ENCODE peak calls at places on chromosomes 7 and 10, in nine cellular contexts. K is ovary, A is HCT116, V is A549, C is heart left ventricle, N is breast epithelium, L is uterus, X is gastrocnemius medialis, F is IMR-90. I is an unnamed sample. For H3K4me1, the result is how much of the 10 kb centered on the place peaks cover.

GRCh38 chr10:65342226-65342625 is 1583.6 kb upstream of the LRRTM3 start:
- DNase-seq in K (no peak), A (no peak), V (no peak), C (no peak), N (no peak), L (no peak), X (no peak), F (no peak), I (no peak)

GRCh38 chr10:76881477-76882220 is 756.0 kb downstream of the KCNMA1 start:
- DNase-seq in K (no peak), A (no peak), V (no peak), C (no peak), N (no peak), L (no peak), X (no peak), F (peak), I (no peak)

GRCh38 chr10:117993166-117993565 is 53.6 kb downstream of the RAB11FIP2 start:
- DNase-seq in K (no peak), A (no peak), V (no peak), C (no peak), N (no peak), L (no peak), X (no peak), F (no peak), I (no peak)

GRCh38 chr7:141568227-141568626 is 17.0 kb downstream of the AGK start:
- DNase-seq in K (no peak), A (no peak), V (no peak), C (peak), N (no peak), L (no peak), X (no peak), F (no peak), I (no peak)

GRCh38 chr7:133550145-133550544 is 297.3 kb downstream of the EXOC4 start:
- DNase-seq in K (no peak), A (no peak), V (no peak), C (no peak), N (no peak), L (no peak), X (no peak), F (no peak), I (no peak)

GRCh38 chr10:132877473-132877872 is 64.9 kb downstream of the CFAP46 start:
- DNase-seq in K (no peak), A (no peak), V (no peak), C (peak), N (no peak), L (peak), X (no peak), F (no peak), I (no peak)

GRCh38 chr7:74013539-74014272 is 14.3 kb upstream of the ELN start:
- DNase-seq in K (no peak), A (no peak), V (no peak), C (peak), N (no peak), L (peak), X (peak), F (no peak), I (no peak)

GRCh38 chr10:986137-986825 is 2.0 kb upstream of the GTPBP4 start:
- DNase-seq in K (no peak), A (no peak), V (no peak), C (no peak), N (no peak), L (no peak), X (no peak), F (peak), I (peak)

GRCh38 chr10:98259606-98260319 is 8.2 kb downstream of the LOXL4 start:
- DNase-seq in K (no peak), A (no peak), V (no peak), C (no peak), N (no peak), L (no peak), X (peak), F (peak), I (no peak)

GRCh38 chr10:114279886-114280644 is 41.0 kb downstream of the VWA2 start:
- DNase-seq in K (no peak), A (no peak), V (no peak), C (no peak), N (no peak), L (no peak), X (no peak), F (no peak), I (no peak)

GRCh38 chr7:4715385-4715770 is 33.3 kb downstream of the FOXK1 start:
- DNase-seq in K (no peak), A (no peak), V (no peak), C (peak), N (peak), L (peak), X (peak), F (peak), I (peak)

GRCh38 chr10:58177362-58177947 is 90.2 kb downstream of the IPMK start:
- DNase-seq in K (no peak), A (peak), V (peak), C (no peak), N (no peak), L (no peak), X (no peak), F (peak), I (no peak)

GRCh38 chr10:121732676-121733445 is 134.6 kb upstream of the FGFR2 start:
- DNase-seq in K (no peak), A (no peak), V (no peak), C (no peak), N (no peak), L (no peak), X (no peak), F (no peak), I (no peak)

GRCh38 chr10:93591065-93591808 is 9.8 kb downstream of the RBP4 start:
- DNase-seq in K (no peak), A (no peak), V (no peak), C (no peak), N (no peak), L (no peak), X (no peak), F (no peak), I (no peak)

GRCh38 chr7:47786557-47787248 is 161.6 kb downstream of the PKD1L1 start:
- DNase-seq in K (peak), A (peak), V (peak), C (peak), N (peak), L (peak), X (peak), F (peak), I (peak)

GRCh38 chr7:155980841-155981240 is 168.6 kb upstream of the SHH start:
- DNase-seq in K (no peak), A (no peak), V (no peak), C (no peak), N (no peak), L (no peak), X (no peak), F (no peak), I (no peak)

GRCh38 chr10:52115823-52116222 is 198.3 kb upstream of the DKK1 start:
- DNase-seq in K (no peak), A (no peak), V (no peak), C (no peak), N (no peak), L (no peak), X (no peak), F (peak), I (no peak)

GRCh38 chr10:33681580-33681979 is 347.1 kb upstream of the NRP1 start:
- DNase-seq in K (no peak), A (no peak), V (no peak), C (no peak), N (no peak), L (no peak), X (no peak), F (no peak), I (no peak)

GRCh38 chr7:99409814-99410213 is 1.0 kb downstream of the BUD31 start:
- DNase-seq in K (no peak), A (no peak), V (no peak), C (no peak), N (no peak), L (no peak), X (no peak), F (no peak), I (no peak)

GRCh38 chr10:8778713-8779112 is 724.2 kb downstream of the GATA3 start:
- DNase-seq in K (no peak), A (no peak), V (no peak), C (no peak), N (no peak), L (no peak), X (no peak), F (no peak), I (peak)

GRCh38 chr10:101972761-101973160 is 83.2 kb downstream of the ARMH3 start:
- DNase-seq in K (no peak), A (no peak), V (no peak), C (no peak), N (no peak), L (no peak), X (no peak), F (peak), I (no peak)

GRCh38 chr10:83522456-83522855 is 616.9 kb upstream of the GHITM start:
- DNase-seq in K (no peak), A (no peak), V (no peak), C (no peak), N (no peak), L (no peak), X (no peak), F (no peak), I (no peak)

GRCh38 chr7:43248961-43249807 is 136.7 kb downstream of the HECW1 start:
- DNase-seq in K (peak), A (peak), V (peak), C (no peak), N (no peak), L (peak), X (peak), F (peak), I (peak)

GRCh38 chr7:25792586-25792985 is 359.4 kb upstream of the NFE2L3 start:
- DNase-seq in K (no peak), A (no peak), V (no peak), C (no peak), N (no peak), L (no peak), X (no peak), F (no peak), I (no peak)

GRCh38 chr7:25786958-25787730 is 364.9 kb upstream of the NFE2L3 start:
- DNase-seq in K (no peak), A (no peak), V (no peak), C (no peak), N (no peak), L (no peak), X (no peak), F (no peak), I (no peak)

GRCh38 chr7:25788961-25789620 is 362.9 kb upstream of the NFE2L3 start:
- DNase-seq in K (no peak), A (no peak), V (no peak), C (no peak), N (no peak), L (no peak), X (no peak), F (no peak), I (no peak)

GRCh38 chr7:25790261-25790660 is 361.7 kb upstream of the NFE2L3 start:
- DNase-seq in K (no peak), A (no peak), V (no peak), C (no peak), N (no peak), L (no peak), X (no peak), F (no peak), I (no peak)

GRCh38 chr7:25789701-25790240 is 362.2 kb upstream of the NFE2L3 start:
- DNase-seq in K (no peak), A (no peak), V (no peak), C (no peak), N (no peak), L (no peak), X (no peak), F (no peak), I (no peak)
- TF ChIP-seq POLR2A in K (no peak), A (no peak), V (no peak), C (no peak), N (no peak), L (no peak), X (no peak), F (no peak), I (no peak)

GRCh38 chr7:83519240-83519639 is 129.7 kb downstream of the SEMA3E start:
- DNase-seq in K (no peak), A (no peak), V (no peak), C (no peak), N (no peak), L (no peak), X (no peak), F (peak), I (no peak)
- H3K4me1 ChIP-seq in K (under half), A (under half), V (under half), C (under half), N (under half), L (under half), X (under half), F (under half), I (under half)

DNA sequence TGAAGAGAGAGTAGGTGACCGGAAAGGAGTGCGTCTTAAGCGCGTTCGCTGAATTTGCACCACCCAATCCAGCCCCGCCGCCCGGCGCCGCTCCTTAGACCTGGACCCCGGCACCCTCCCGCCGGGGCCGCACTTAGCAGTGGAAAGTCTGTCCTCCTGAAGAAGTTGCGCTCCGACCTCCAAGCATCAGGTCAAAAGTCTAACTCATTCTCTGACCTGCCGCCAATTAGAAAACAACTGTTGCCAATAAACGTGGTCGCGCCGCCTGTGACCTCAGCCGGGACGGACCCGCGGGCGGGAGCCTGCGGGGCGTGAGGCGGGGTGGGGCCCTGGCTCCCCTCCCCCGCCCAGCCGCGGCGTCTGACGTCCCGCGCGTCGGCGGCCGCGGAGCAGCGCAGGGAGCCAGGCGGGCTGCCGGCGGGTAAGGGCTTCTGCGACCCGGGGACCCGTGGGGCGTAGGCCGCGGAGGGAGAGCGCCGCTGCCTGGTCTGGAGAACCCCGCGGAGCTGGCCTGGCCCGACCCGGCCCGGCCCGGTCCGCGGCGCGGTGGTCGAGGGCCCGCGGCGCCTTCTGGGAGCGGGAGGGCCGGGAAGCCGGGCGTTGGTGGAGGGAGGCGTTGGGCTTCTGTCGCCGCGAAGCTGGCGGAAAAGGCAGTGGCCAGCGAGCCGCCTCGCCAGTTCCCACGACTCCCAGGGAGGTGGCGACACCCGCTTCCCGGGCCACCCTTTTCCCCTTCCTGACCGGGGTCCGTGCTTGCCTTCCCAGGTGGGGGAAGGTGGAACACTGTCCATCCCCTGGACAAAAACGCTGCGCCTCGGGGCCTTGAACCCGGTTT is at the start of gene BCAP29:
- DNase-seq in K (peak), A (peak), V (peak), C (peak), N (peak), L (peak), X (peak), F (peak), I (peak)
- TF ChIP-seq POLR2A in K (peak), A (peak), V (peak), C (peak), N (peak), L (peak), X (peak), F (peak), I (peak)

GRCh38 chr10:5545778-5546710 is 21.3 kb downstream of the CALML3 start:
- DNase-seq in K (peak), A (no peak), V (peak), C (peak), N (no peak), L (no peak), X (peak), F (peak), I (peak)
- H3K4me1 ChIP-seq in K (under half), A (under half), V (half or more), C (under half), N (under half), L (under half), X (under half), F (under half), I (half or more)

GRCh38 chr10:62050627-62050924 is 149.1 kb downstream of the ARID5B start:
- DNase-seq in K (no peak), A (no peak), V (no peak), C (no peak), N (no peak), L (no peak), X (no peak), F (no peak), I (no peak)

GRCh38 chr10:62048919-62049636 is 147.6 kb downstream of the ARID5B start:
- DNase-seq in K (peak), A (no peak), V (peak), C (peak), N (peak), L (peak), X (peak), F (peak), I (peak)

GRCh38 chr10:62049815-62050626 is 148.5 kb downstream of the ARID5B start:
- DNase-seq in K (no peak), A (no peak), V (no peak), C (no peak), N (no peak), L (no peak), X (no peak), F (no peak), I (no peak)

GRCh38 chr10:62052276-62052675 is 150.8 kb downstream of the ARID5B start:
- DNase-seq in K (no peak), A (no peak), V (no peak), C (no peak), N (no peak), L (no peak), X (peak), F (no peak), I (no peak)

DNA sequence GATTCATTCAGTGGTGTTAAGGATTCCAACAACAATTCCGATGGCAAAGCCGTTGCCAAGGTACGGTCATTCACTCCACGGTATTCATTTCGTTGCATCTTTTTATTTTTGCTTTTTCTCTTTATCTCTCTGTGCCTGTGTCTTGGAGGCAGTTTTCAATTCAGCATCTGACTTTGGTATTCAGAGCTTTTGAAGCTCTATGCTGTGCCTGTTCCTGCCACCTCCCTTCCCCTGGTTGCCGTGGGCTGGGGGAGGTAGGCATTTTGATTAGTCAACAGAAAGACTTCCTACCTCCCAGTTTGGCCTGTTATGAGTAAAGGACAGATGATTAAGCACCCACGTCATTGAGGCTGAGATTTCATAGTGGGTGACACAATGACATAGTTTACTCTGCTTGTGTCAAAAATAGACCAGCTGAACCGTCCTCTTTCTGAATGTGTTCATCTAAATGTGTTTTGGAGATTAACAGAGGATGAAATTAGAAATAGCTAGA is 149.5 kb downstream of the ARID5B start:
- DNase-seq in K (no peak), A (peak), V (peak), C (peak), N (peak), L (peak), X (peak), F (peak), I (peak)
- TF ChIP-seq POLR2A in K (no peak), A (no peak), V (no peak), C (no peak), N (peak), L (peak), X (peak), F (peak), I (no peak)

GRCh38 chr7:1065263-1066260 is 21.2 kb downstream of the GPR146 start:
- DNase-seq in K (peak), A (no peak), V (peak), C (peak), N (peak), L (peak), X (peak), F (peak), I (peak)
- H3K4me1 ChIP-seq in K (under half), A (under half), V (under half), C (under half), N (under half), L (under half), X (under half), F (under half), I (under half)

GRCh38 chr10:88913803-88914202 is 33.8 kb downstream of the STAMBPL1 start:
- DNase-seq in K (no peak), A (no peak), V (no peak), C (no peak), N (no peak), L (no peak), X (no peak), F (no peak), I (no peak)
- TF ChIP-seq POLR2A in K (no peak), A (no peak), V (no peak), C (no peak), N (no peak), L (no peak), X (no peak), F (no peak), I (no peak)

GRCh38 chr7:69605070-69605469 is 6.8 kb downstream of the AUTS2 start:
- DNase-seq in K (no peak), A (no peak), V (no peak), C (no peak), N (no peak), L (no peak), X (no peak), F (no peak), I (no peak)

GRCh38 chr7:69599879-69600764 is 1.8 kb downstream of the AUTS2 start:
- DNase-seq in K (no peak), A (no peak), V (no peak), C (peak), N (no peak), L (no peak), X (no peak), F (no peak), I (peak)

GRCh38 chr7:69603351-69603750 is 5.1 kb downstream of the AUTS2 start:
- DNase-seq in K (no peak), A (no peak), V (no peak), C (no peak), N (no peak), L (no peak), X (no peak), F (no peak), I (no peak)

GRCh38 chr7:69603937-69604494 is 5.7 kb downstream of the AUTS2 start:
- DNase-seq in K (no peak), A (no peak), V (no peak), C (no peak), N (no peak), L (no peak), X (no peak), F (no peak), I (no peak)

GRCh38 chr7:69602522-69602921 is 4.2 kb downstream of the AUTS2 start:
- DNase-seq in K (no peak), A (no peak), V (no peak), C (no peak), N (no peak), L (no peak), X (no peak), F (no peak), I (no peak)
- H3K4me1 ChIP-seq in K (under half), A (under half), V (under half), C (under half), N (under half), L (under half), X (under half), F (under half), I (under half)